ENCODE peak calls at places on chromosomes 13 and 19, in seven cellular contexts. X is progenitor cell of endocrine pancreas; N is Kasumi-1; C is GM10248; T is dermis blood vessel endothelial cell; P is esophagus squamous epithelium; Y is stimulated activated naive CD4-positive, alpha-beta T cell. G is an unnamed sample.

GRCh38 chr13:112877496-112877895 is 91.5 kb upstream of the MCF2L start:
- DNase-seq in N (no peak), C (no peak), T (no peak), Y (no peak), X (no peak), P (no peak), G (no peak)

GRCh38 chr13:80572308-80572676 is 231.4 kb upstream of the SPRY2 start:
- DNase-seq in C (no peak), N (no peak), T (no peak), X (no peak), Y (no peak), P (no peak), G (no peak)

GRCh38 chr13:27295096-27295495 is 24.5 kb downstream of the RASL11A start:
- DNase-seq in C (no peak), P (no peak), N (no peak), X (no peak), T (no peak), Y (no peak), G (no peak)

GRCh38 chr19:662207-662961 is 630 bp downstream of the RNF126 start:
- DNase-seq in X (no peak), C (peak; percentile 79), Y (peak; percentile 65), N (peak; percentile 38), T (peak; percentile 58), P (no peak), G (no peak)

GRCh38 chr13:41916173-41916954 is 44.5 kb downstream of the VWA8 start:
- DNase-seq in Y (no peak), C (peak; percentile 65), N (peak; percentile 89), P (no peak), X (no peak), T (peak; percentile 75), G (no peak)

GRCh38 chr13:26377038-26377437 is 123.1 kb downstream of the CDK8 start:
- DNase-seq in X (no peak), N (peak; percentile 5), Y (no peak), C (no peak), P (no peak), T (peak; percentile 25), G (no peak)

GRCh38 chr19:40807147-40808020 is 8.4 kb downstream of the EGLN2 start:
- DNase-seq in C (no peak), N (no peak), T (peak; percentile 42), Y (no peak), P (no peak), X (no peak), G (no peak)

GRCh38 chr13:77519808-77520207 is 15.7 kb upstream of the SCEL start:
- DNase-seq in N (no peak), X (no peak), P (no peak), C (no peak), T (peak; percentile 53), Y (no peak), G (no peak)

GRCh38 chr19:40718774-40719391 is 2.0 kb downstream of the ITPKC start:
- DNase-seq in T (peak; percentile 54), C (no peak), N (no peak), X (peak; percentile 51), Y (no peak), P (no peak), G (peak; percentile 81)

GRCh38 chr13:34951528-34951927 is 9.5 kb downstream of the NBEA start:
- DNase-seq in N (no peak), Y (no peak), T (no peak), X (no peak), C (no peak), P (no peak), G (no peak)

GRCh38 chr13:34358811-34359513 is 541.0 kb downstream of the RFC3 start:
- DNase-seq in P (no peak), C (no peak), N (no peak), Y (no peak), X (no peak), T (no peak), G (no peak)

GRCh38 chr13:113187263-113187669 is 21.2 kb downstream of the PCID2 start:
- DNase-seq in Y (no peak), N (no peak), T (peak; percentile 99), X (no peak), C (no peak), P (peak; percentile 15), G (no peak)

GRCh38 chr13:105202384-105202783 is 1333.1 kb downstream of the EFNB2 start:
- DNase-seq in N (peak; percentile 93), C (no peak), T (peak; percentile 73), Y (no peak), P (no peak), X (no peak), G (no peak)

GRCh38 chr19:44575116-44575700 is 38.2 kb upstream of the IGSF23 start:
- DNase-seq in N (no peak), P (no peak), C (no peak), T (no peak), X (no peak), Y (no peak), G (no peak)

G was measured in type B pancreatic cell.